ENCODE peak calls at places on chromosomes 13 and 19, in four cellular contexts. L is fibroblast of lung, C is tibial artery, W is tibial nerve. E is an unnamed sample.

GRCh38 chr13:110391273-110391672 is 84.2 kb downstream of the COL4A2 start:
- DNase-seq in L (peak; percentile 52), C (no peak), W (no peak), E (no peak)

GRCh38 chr19:46856062-46857022 is 4.5 kb upstream of the ARHGAP35 start:
- DNase-seq in L (peak; percentile 96), C (peak; percentile 98), W (peak; percentile 95), E (peak; percentile 91)

GRCh38 chr13:106533940-106534843 is 1.3 kb downstream of the EFNB2 start:
- DNase-seq in L (peak; percentile 83), C (peak; percentile 40), W (no peak), E (peak; percentile 26)

GRCh38 chr13:40087021-40088002 is 431.9 kb downstream of the COG6 start:
- DNase-seq in L (no peak), C (no peak), W (no peak), E (no peak)

GRCh38 chr13:30088312-30088855 is 219.0 kb downstream of the KATNAL1 start:
- DNase-seq in L (no peak), C (no peak), W (no peak), E (peak; percentile 79)

GRCh38 chr13:21674271-21675009 is 3.6 kb downstream of the FGF9 start:
- DNase-seq in L (no peak), C (no peak), W (no peak), E (no peak)

GRCh38 chr13:49086711-49087110 is 111.0 kb downstream of the FNDC3A start:
- DNase-seq in L (peak; percentile 74), C (no peak), W (no peak), E (no peak)

GRCh38 chr13:107422421-107422820 is 792.9 kb downstream of the LIG4 start:
- DNase-seq in L (no peak), C (no peak), W (no peak), E (no peak)

GRCh38 chr19:13918726-13919411 is 12.9 kb downstream of the CC2D1A start:
- DNase-seq in L (no peak), C (no peak), W (no peak), E (no peak)

GRCh38 chr13:69553976-69554375 is 553.6 kb upstream of the ATXN8OS start:
- DNase-seq in L (no peak), C (no peak), W (no peak), E (no peak)

GRCh38 chr13:30153871-30154426 is 153.4 kb downstream of the KATNAL1 start:
- DNase-seq in L (no peak), C (no peak), W (no peak), E (no peak)

GRCh38 chr19:45767881-45768643 is 990 bp downstream of the SIX5 start:
- DNase-seq in L (peak; percentile 69), C (peak; percentile 73), W (no peak), E (no peak)

GRCh38 chr13:26025196-26025595 is 26.6 kb downstream of the SHISA2 start:
- DNase-seq in L (no peak), C (no peak), W (no peak), E (no peak)

GRCh38 chr13:48110930-48111721 is 16.2 kb upstream of the MED4 start:
- DNase-seq in L (peak; percentile 3), C (no peak), W (peak; percentile 42), E (no peak)

GRCh38 chr13:44989941-44990340 is 603 bp downstream of the GPALPP1 start:
- DNase-seq in L (peak; percentile 18), C (no peak), W (no peak), E (no peak)

GRCh38 chr13:107284168-107284567 is 716.2 kb upstream of the ARGLU1 start:
- DNase-seq in L (peak; percentile 45), C (no peak), W (no peak), E (no peak)

GRCh38 chr13:40787062-40787461 is 2.3 kb upstream of the SLC25A15 start:
- DNase-seq in L (peak; percentile 91), C (no peak), W (no peak), E (no peak)

GRCh38 chr13:41694902-41695301 is 237.6 kb downstream of the RGCC start:
- DNase-seq in L (peak; percentile 98), C (peak; percentile 81), W (peak; percentile 27), E (no peak)

GRCh38 chr13:79522583-79522982 is 41.6 kb downstream of the NDFIP2 start:
- DNase-seq in L (peak; percentile 30), C (no peak), W (no peak), E (peak; percentile 73)

GRCh38 chr13:45341799-45342584 is 1.0 kb upstream of the TPT1 start:
- DNase-seq in L (peak; percentile 60), C (peak; percentile 77), W (peak; percentile 29), E (peak; percentile 87)

GRCh38 chr19:39996218-39996810 is 546 bp upstream of the ZNF546 start:
- DNase-seq in L (peak; percentile 64), C (no peak), W (no peak), E (no peak)

GRCh38 chr13:105202384-105202783 is 1333.1 kb downstream of the EFNB2 start:
- DNase-seq in L (peak; percentile 60), C (no peak), W (no peak), E (no peak)

GRCh38 chr13:49540552-49540951 is 44.8 kb downstream of the PHF11 start:
- DNase-seq in L (peak; percentile 9), C (no peak), W (no peak), E (no peak)

GRCh38 chr19:18385675-18386542 is at the start of gene GDF15:
- DNase-seq in L (peak; percentile 95), C (peak; percentile 80), W (peak; percentile 47), E (no peak)

GRCh38 chr13:108527849-108528248 is 101.6 kb upstream of the MYO16 start:
- DNase-seq in L (no peak), C (no peak), W (no peak), E (no peak)

GRCh38 chr13:29707876-29708543 is 112.5 kb upstream of the SLC7A1 start:
- DNase-seq in L (peak; percentile 34), C (no peak), W (no peak), E (peak; percentile 25)

DNA sequence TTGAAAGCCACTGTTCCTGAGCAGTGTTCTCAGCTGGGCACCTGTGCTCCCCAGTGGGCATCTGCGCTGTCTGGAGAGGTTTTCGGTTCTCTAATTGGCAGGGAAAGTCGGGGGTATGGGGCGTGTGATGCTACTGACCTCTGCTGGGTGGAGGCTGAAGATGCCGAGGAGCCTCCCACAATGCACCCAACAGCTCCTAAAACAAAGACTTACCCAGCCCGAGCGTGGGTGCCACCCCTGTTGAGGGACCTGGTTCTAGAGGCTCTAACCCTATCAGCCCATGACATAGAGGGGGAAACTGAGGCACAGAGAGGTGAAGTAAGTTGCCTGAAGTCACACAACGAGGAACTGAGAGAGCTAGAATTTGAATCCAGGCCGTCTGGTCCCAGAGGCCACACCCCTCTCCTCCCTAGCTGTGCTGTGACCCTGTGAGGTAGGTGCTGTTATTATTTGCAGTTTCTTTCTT is 2.3 kb downstream of the SPACA4 start:
- DNase-seq in L (no peak), C (no peak), W (no peak), E (peak; percentile 73)
- H3K27ac ChIP-seq in L (no peak overlapping the region), C (no peak overlapping the region), W (no peak overlapping the region), E (no peak overlapping the region)

GRCh38 chr13:28476919-28477708 is 17.8 kb downstream of the FLT1 start:
- DNase-seq in L (no peak), C (no peak), W (no peak), E (no peak)
- H3K27ac ChIP-seq in L (no peak overlapping the region), C (no peak overlapping the region), W (no peak overlapping the region), E (no peak overlapping the region)

GRCh38 chr13:90835826-90836225 is 511.7 kb upstream of the MIR17HG start:
- DNase-seq in L (no peak), C (no peak), W (no peak), E (no peak)

GRCh38 chr13:90838561-90838960 is 508.9 kb upstream of the MIR17HG start:
- DNase-seq in L (no peak), C (no peak), W (no peak), E (no peak)

GRCh38 chr13:90839061-90839460 is 508.4 kb upstream of the MIR17HG start:
- DNase-seq in L (no peak), C (no peak), W (no peak), E (no peak)

GRCh38 chr13:90830782-90831181 is 516.7 kb upstream of the MIR17HG start:
- DNase-seq in L (no peak), C (no peak), W (no peak), E (no peak)

GRCh38 chr13:90834700-90835099 is 512.8 kb upstream of the MIR17HG start:
- DNase-seq in L (no peak), C (no peak), W (no peak), E (no peak)
- H3K27ac ChIP-seq in L (no peak overlapping the region), C (no peak overlapping the region), W (no peak overlapping the region), E (no peak overlapping the region)

GRCh38 chr13:60094385-60095088 is 69.2 kb downstream of the DIAPH3 start:
- DNase-seq in L (no peak), C (no peak), W (no peak), E (no peak)
- H3K27ac ChIP-seq in L (no peak overlapping the region), C (no peak overlapping the region), W (no peak overlapping the region), E (no peak overlapping the region)

DNA sequence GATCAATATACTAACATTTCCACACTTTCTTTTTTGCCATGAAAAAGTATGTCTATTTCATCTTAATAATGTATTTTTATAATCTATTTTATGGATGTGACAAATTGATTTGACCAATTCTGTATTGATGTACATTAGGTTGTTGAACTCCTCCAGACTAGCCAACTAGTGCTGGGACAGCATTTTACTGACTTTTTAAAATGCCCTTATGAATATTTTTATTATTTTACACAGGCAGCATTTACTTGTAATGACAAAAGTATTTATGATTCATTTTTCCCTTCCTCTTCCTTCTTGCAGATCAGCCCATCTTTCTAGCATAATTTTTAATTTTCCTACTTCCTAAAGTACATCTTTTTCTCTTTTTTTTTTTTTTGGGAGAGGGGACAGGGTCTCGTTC is 918 bp upstream of the FUZ start:
- DNase-seq in L (no peak), C (no peak), W (no peak), E (no peak)
- H3K27ac ChIP-seq in L (peak overlapping the region; percentile 91), C (peak overlapping the region; percentile 89), W (peak overlapping the region; percentile 92), E (peak overlapping the region; percentile 95)

E was measured in HL-60.